ENCODE peak calls at places on chromosomes 7 and 10, in six cellular contexts. One of them, this sample, is unnamed. For H4K20me1, the result is how much of the 10 kb centered on the place peaks cover.

GRCh38 chr10:5685764-5686240 is 1.2 kb downstream of the TASOR2 start:
- DNase-seq in HCT116: no peak
- DNase-seq in SK-N-SH: peak
- DNase-seq in GM12878: no peak
- DNase-seq in HepG2: no peak
- DNase-seq in H1: no peak
- DNase-seq in this sample: no peak

GRCh38 chr7:135197906-135198655 is 13.2 kb downstream of the WDR91 start:
- DNase-seq in HCT116: no peak
- DNase-seq in SK-N-SH: no peak
- DNase-seq in GM12878: no peak
- DNase-seq in HepG2: no peak
- DNase-seq in H1: no peak
- DNase-seq in this sample: no peak

GRCh38 chr10:71536332-71536731 is 139.6 kb downstream of the CDH23 start:
- DNase-seq in HCT116: no peak
- DNase-seq in SK-N-SH: no peak
- DNase-seq in GM12878: no peak
- DNase-seq in HepG2: no peak
- DNase-seq in H1: no peak
- DNase-seq in this sample: no peak

GRCh38 chr7:15057272-15057671 is 154.7 kb upstream of the DGKB start:
- DNase-seq in HCT116: no peak
- DNase-seq in SK-N-SH: no peak
- DNase-seq in GM12878: no peak
- DNase-seq in HepG2: no peak
- DNase-seq in H1: no peak
- DNase-seq in this sample: no peak

GRCh38 chr7:55555160-55555559 is 17.1 kb downstream of the VOPP1 start:
- DNase-seq in HCT116: no peak
- DNase-seq in SK-N-SH: no peak
- DNase-seq in GM12878: no peak
- DNase-seq in HepG2: no peak
- DNase-seq in H1: no peak
- DNase-seq in this sample: no peak

GRCh38 chr10:97676770-97677581 is 10.1 kb downstream of the AVPI1 start:
- DNase-seq in HCT116: no peak
- DNase-seq in SK-N-SH: peak
- DNase-seq in GM12878: no peak
- DNase-seq in HepG2: peak
- DNase-seq in H1: no peak
- DNase-seq in this sample: peak

GRCh38 chr10:21533577-21534475 is at the start of gene MLLT10:
- DNase-seq in HCT116: peak
- DNase-seq in SK-N-SH: peak
- DNase-seq in GM12878: peak
- DNase-seq in HepG2: peak
- DNase-seq in H1: peak
- DNase-seq in this sample: peak

GRCh38 chr7:30412810-30413504 is 65.6 kb downstream of the NOD1 start:
- DNase-seq in HCT116: peak
- DNase-seq in SK-N-SH: peak
- DNase-seq in GM12878: peak
- DNase-seq in HepG2: peak
- DNase-seq in H1: no peak
- DNase-seq in this sample: peak

GRCh38 chr10:19888061-19888660 is 71.9 kb downstream of the PLXDC2 start:
- DNase-seq in HCT116: no peak
- DNase-seq in SK-N-SH: no peak
- DNase-seq in GM12878: no peak
- DNase-seq in HepG2: no peak
- DNase-seq in H1: no peak
- DNase-seq in this sample: no peak

GRCh38 chr7:66741706-66742053 is 1.1 kb downstream of the RABGEF1 start:
- DNase-seq in HCT116: no peak
- DNase-seq in SK-N-SH: no peak
- DNase-seq in GM12878: no peak
- DNase-seq in HepG2: no peak
- DNase-seq in H1: no peak
- DNase-seq in this sample: no peak

GRCh38 chr7:130113887-130114286 is 43.6 kb downstream of the KLHDC10 start:
- DNase-seq in HCT116: no peak
- DNase-seq in SK-N-SH: no peak
- DNase-seq in GM12878: no peak
- DNase-seq in HepG2: peak
- DNase-seq in H1: no peak
- DNase-seq in this sample: no peak

GRCh38 chr10:31623466-31623865 is 304.4 kb downstream of the ZEB1 start:
- DNase-seq in HCT116: no peak
- DNase-seq in SK-N-SH: no peak
- DNase-seq in GM12878: no peak
- DNase-seq in HepG2: no peak
- DNase-seq in H1: no peak
- DNase-seq in this sample: no peak

GRCh38 chr7:21782996-21783395 is 162.7 kb downstream of the CDCA7L start:
- DNase-seq in HCT116: no peak
- DNase-seq in SK-N-SH: no peak
- DNase-seq in GM12878: no peak
- DNase-seq in HepG2: no peak
- DNase-seq in H1: no peak
- DNase-seq in this sample: no peak

GRCh38 chr7:5491251-5492044 is 67.8 kb upstream of the TNRC18 start:
- DNase-seq in HCT116: no peak
- DNase-seq in SK-N-SH: peak
- DNase-seq in GM12878: no peak
- DNase-seq in HepG2: no peak
- DNase-seq in H1: no peak
- DNase-seq in this sample: no peak

GRCh38 chr7:155228459-155228845 is 69.2 kb upstream of the INSIG1 start:
- DNase-seq in HCT116: no peak
- DNase-seq in SK-N-SH: no peak
- DNase-seq in GM12878: no peak
- DNase-seq in HepG2: no peak
- DNase-seq in H1: no peak
- DNase-seq in this sample: no peak

GRCh38 chr10:6473901-6474370 is 106.1 kb downstream of the PRKCQ start:
- DNase-seq in HCT116: no peak
- DNase-seq in SK-N-SH: no peak
- DNase-seq in GM12878: peak
- DNase-seq in HepG2: no peak
- DNase-seq in H1: no peak
- DNase-seq in this sample: no peak

GRCh38 chr7:29309041-29309860 is 114.7 kb downstream of the CHN2 start:
- DNase-seq in HCT116: no peak
- DNase-seq in SK-N-SH: no peak
- DNase-seq in GM12878: no peak
- DNase-seq in HepG2: peak
- DNase-seq in H1: no peak
- DNase-seq in this sample: peak

GRCh38 chr10:105974803-105975456 is 1189.6 kb downstream of the SORCS1 start:
- DNase-seq in HCT116: no peak
- DNase-seq in SK-N-SH: no peak
- DNase-seq in GM12878: no peak
- DNase-seq in HepG2: no peak
- DNase-seq in H1: no peak
- DNase-seq in this sample: no peak

GRCh38 chr7:102094311-102094710 is 192.4 kb upstream of the SH2B2 start:
- DNase-seq in HCT116: no peak
- DNase-seq in SK-N-SH: no peak
- DNase-seq in GM12878: no peak
- DNase-seq in HepG2: no peak
- DNase-seq in H1: no peak
- DNase-seq in this sample: no peak

DNA sequence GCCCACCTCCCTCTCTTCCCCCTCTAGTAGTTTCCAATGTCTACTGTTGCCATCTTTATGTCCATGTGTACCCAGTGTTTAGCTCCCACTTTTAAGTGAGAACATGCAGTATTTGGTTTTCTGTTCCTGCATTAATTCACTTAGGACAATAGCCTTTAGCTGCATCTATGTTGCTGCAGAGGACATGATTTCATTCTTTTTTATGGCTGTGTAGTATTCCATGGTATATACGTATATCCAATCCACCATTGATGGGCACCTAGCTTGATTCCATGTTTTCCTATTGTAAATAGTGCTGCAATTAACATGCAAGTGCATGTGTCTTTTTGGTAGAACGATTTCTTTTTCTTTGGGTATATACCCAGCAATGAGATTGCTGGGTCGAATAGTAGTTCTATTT is 170.4 kb downstream of the NOC3L start:
- DNase-seq in HCT116: no peak
- DNase-seq in SK-N-SH: no peak
- DNase-seq in GM12878: no peak
- DNase-seq in HepG2: no peak
- DNase-seq in H1: no peak
- DNase-seq in this sample: no peak
- H2AFZ ChIP-seq in HCT116: no peak
- H2AFZ ChIP-seq in SK-N-SH: no peak
- H2AFZ ChIP-seq in GM12878: no peak
- H2AFZ ChIP-seq in HepG2: no peak
- H2AFZ ChIP-seq in H1: no peak
- H2AFZ ChIP-seq in this sample: no peak

DNA sequence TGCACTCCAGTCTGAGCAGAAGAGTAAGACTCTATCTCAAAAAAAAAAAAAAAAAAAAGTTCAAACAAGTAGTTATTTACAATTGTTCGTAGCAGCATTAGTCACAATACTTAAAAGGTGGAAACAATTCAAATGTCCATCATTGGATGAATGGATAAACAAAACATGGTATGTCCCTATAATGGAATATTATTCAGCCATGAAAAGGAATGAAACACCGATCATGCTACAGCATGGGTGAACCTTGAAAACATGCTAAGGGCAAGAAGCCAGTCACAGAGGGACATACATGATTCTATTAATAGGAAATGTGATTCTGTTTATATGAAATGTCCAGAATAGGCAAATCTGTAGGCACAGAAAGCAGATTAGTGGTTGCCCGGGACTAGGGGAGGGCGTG is 15.9 kb downstream of the DOCK1 start:
- DNase-seq in HCT116: no peak
- DNase-seq in SK-N-SH: no peak
- DNase-seq in GM12878: no peak
- DNase-seq in HepG2: no peak
- DNase-seq in H1: no peak
- DNase-seq in this sample: no peak
- H4K20me1 ChIP-seq in HCT116: under half
- H4K20me1 ChIP-seq in SK-N-SH: half or more
- H4K20me1 ChIP-seq in GM12878: under half
- H4K20me1 ChIP-seq in HepG2: under half
- H4K20me1 ChIP-seq in H1: under half
- H4K20me1 ChIP-seq in this sample: under half

DNA sequence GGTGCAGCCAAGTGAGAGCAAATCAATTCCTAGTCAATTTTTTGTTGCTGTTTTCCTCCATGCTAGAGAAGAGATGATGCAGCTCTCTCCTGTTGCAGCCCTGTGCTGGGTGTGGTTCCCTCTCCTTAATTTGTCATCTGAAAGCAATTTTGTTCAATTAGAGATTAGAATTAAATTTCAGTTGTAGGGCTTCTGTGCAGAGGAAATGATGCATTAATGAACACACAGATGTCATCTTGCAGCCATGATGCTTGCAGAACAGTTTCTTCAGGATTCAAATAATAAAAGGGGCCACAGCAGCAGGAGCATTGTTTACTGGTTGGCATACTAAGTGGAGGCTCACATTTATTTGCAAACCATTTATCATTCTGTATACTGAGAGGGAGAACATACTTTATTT is 266.0 kb downstream of the AUTS2 start:
- DNase-seq in HCT116: no peak
- DNase-seq in SK-N-SH: peak
- DNase-seq in GM12878: no peak
- DNase-seq in HepG2: no peak
- DNase-seq in H1: no peak
- DNase-seq in this sample: no peak
- TF ChIP-seq MAX in HCT116: no peak
- TF ChIP-seq MAX in SK-N-SH: no peak
- TF ChIP-seq MAX in GM12878: no peak
- TF ChIP-seq MAX in HepG2: no peak
- TF ChIP-seq MAX in H1: no peak
- TF ChIP-seq MAX in this sample: no peak

DNA sequence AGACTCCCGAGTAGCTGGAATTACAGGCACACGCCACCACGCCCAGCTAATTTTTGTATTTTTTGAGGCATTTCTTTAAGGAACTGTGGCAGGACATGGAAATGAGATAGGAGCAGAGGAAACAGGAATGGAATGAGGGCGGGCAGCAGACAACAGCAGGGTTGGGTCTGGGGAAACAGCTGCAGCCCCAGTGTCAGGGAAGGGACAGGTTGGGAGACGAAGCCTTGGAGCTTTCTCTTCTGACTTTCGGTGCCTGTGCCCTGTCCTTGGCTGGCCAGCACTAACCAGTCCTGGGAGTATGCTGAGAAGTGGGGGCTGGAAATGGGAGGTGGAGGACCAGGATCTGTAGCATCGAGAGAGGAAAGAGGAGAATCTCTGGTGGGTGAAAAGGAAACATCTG is 47.4 kb downstream of the ATOH7 start:
- DNase-seq in HCT116: no peak
- DNase-seq in SK-N-SH: no peak
- DNase-seq in GM12878: no peak
- DNase-seq in HepG2: no peak
- DNase-seq in H1: no peak
- DNase-seq in this sample: peak
- H2AFZ ChIP-seq in HCT116: no peak
- H2AFZ ChIP-seq in SK-N-SH: no peak
- H2AFZ ChIP-seq in GM12878: no peak
- H2AFZ ChIP-seq in HepG2: peak
- H2AFZ ChIP-seq in H1: peak
- H2AFZ ChIP-seq in this sample: peak

DNA sequence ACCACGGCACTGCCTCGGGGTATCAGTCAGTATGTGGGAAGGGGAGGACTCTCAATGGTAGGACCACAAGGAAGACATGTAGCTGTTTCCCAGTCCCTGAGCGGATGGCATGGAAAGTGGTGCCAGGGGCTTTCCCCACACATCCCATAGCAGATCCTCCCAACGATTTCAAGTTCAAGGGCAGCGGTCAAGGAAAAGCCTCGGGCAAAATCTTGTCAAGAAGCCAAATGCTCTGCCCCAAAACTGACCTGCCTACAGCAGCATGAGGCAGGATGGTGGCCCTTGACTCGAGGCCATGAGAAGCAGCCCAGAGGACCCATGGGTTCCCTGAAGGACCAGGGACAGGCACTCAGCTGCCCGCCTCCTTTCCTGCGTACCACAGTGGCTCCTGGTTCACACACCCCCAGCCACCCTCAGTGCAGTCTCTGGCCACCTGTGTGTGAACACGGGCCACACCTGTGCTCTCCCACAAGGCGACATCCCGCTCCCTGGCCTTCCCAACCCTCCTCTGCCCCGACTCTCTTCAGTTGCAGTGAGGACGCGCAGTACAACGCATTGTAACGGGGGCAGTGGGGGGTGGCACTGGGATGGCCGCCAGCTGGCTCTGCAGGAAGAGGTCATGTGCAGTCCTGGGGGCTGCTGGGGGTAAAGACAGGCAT is 43.6 kb downstream of the CTBP2 start:
- DNase-seq in HCT116: no peak
- DNase-seq in SK-N-SH: no peak
- DNase-seq in GM12878: no peak
- DNase-seq in HepG2: no peak
- DNase-seq in H1: no peak
- DNase-seq in this sample: no peak
- H4K20me1 ChIP-seq in HCT116: under half
- H4K20me1 ChIP-seq in SK-N-SH: half or more
- H4K20me1 ChIP-seq in GM12878: under half
- H4K20me1 ChIP-seq in HepG2: under half
- H4K20me1 ChIP-seq in H1: half or more
- H4K20me1 ChIP-seq in this sample: under half